ENCODE peak calls at places on chromosomes 1 and 21, in ten cellular contexts. F, N, R, U, A, J, Q, B, M and E are unnamed samples.

GRCh38 chr1:23756676-23757075 is 13.4 kb downstream of the ELOA start:
- DNase-seq in F (no peak), N (no peak), R (no peak), U (peak), A (no peak), J (no peak), Q (no peak), B (no peak), M (no peak), E (no peak)

GRCh38 chr1:198560093-198560638 is 19.7 kb upstream of the ATP6V1G3 start:
- DNase-seq in F (peak), N (no peak), R (no peak), U (peak), A (no peak), J (no peak), Q (no peak), B (no peak), M (peak), E (no peak)

GRCh38 chr1:44707959-44708831 is 22.8 kb downstream of the RNU5D-1 start:
- DNase-seq in F (no peak), N (no peak), R (no peak), U (peak), A (no peak), J (peak), Q (no peak), B (peak), M (no peak), E (no peak)

GRCh38 chr1:72830606-72831390 is 548.5 kb upstream of the NEGR1 start:
- DNase-seq in F (no peak), N (no peak), R (no peak), U (peak), A (no peak), J (no peak), Q (no peak), B (no peak), M (no peak), E (no peak)

GRCh38 chr1:57269621-57270235 is 154.1 kb downstream of the DAB1 start:
- DNase-seq in F (no peak), N (no peak), R (no peak), U (no peak), A (no peak), J (no peak), Q (no peak), B (no peak), M (no peak), E (no peak)

GRCh38 chr1:206923009-206923960 is 1.5 kb upstream of the FCMR start:
- DNase-seq in F (no peak), N (no peak), R (no peak), U (no peak), A (peak), J (no peak), Q (peak), B (no peak), M (no peak), E (no peak)

GRCh38 chr1:47434051-47434842 is 3.6 kb upstream of the FOXD2 start:
- DNase-seq in F (no peak), N (peak), R (no peak), U (no peak), A (no peak), J (no peak), Q (peak), B (no peak), M (no peak), E (no peak)

GRCh38 chr1:58718435-58718834 is 18.6 kb upstream of the MYSM1 start:
- DNase-seq in F (no peak), N (no peak), R (no peak), U (no peak), A (no peak), J (no peak), Q (no peak), B (no peak), M (no peak), E (no peak)

GRCh38 chr1:65953170-65953569 is 160.5 kb downstream of the PDE4B start:
- DNase-seq in F (no peak), N (no peak), R (no peak), U (no peak), A (no peak), J (no peak), Q (no peak), B (no peak), M (no peak), E (no peak)

GRCh38 chr1:110361856-110362255 is 22.7 kb downstream of the RBM15 start:
- DNase-seq in F (no peak), N (no peak), R (no peak), U (no peak), A (no peak), J (no peak), Q (no peak), B (no peak), M (no peak), E (no peak)

GRCh38 chr21:44771896-44772525 is 29.6 kb downstream of the UBE2G2 start:
- DNase-seq in F (no peak), N (no peak), R (no peak), U (no peak), A (no peak), J (no peak), Q (no peak), B (no peak), M (no peak), E (no peak)

GRCh38 chr1:221045842-221046831 is 166.9 kb downstream of the HLX start:
- DNase-seq in F (no peak), N (no peak), R (no peak), U (peak), A (no peak), J (peak), Q (no peak), B (no peak), M (no peak), E (no peak)

GRCh38 chr1:151510957-151511635 is at the start of gene CGN:
- DNase-seq in F (peak), N (peak), R (peak), U (peak), A (peak), J (peak), Q (peak), B (peak), M (peak), E (peak)

GRCh38 chr1:107529511-107530149 is 388.8 kb downstream of the NTNG1 start:
- DNase-seq in F (peak), N (no peak), R (peak), U (peak), A (no peak), J (peak), Q (no peak), B (peak), M (peak), E (no peak)

GRCh38 chr21:41360072-41360821 is 1.6 kb upstream of the MX2 start:
- DNase-seq in F (peak), N (peak), R (no peak), U (no peak), A (no peak), J (no peak), Q (peak), B (no peak), M (peak), E (no peak)

GRCh38 chr21:33478858-33479678 is 706 bp downstream of the TMEM50B start:
- DNase-seq in F (no peak), N (no peak), R (peak), U (no peak), A (peak), J (peak), Q (no peak), B (no peak), M (peak), E (no peak)

GRCh38 chr1:240666548-240667198 is 54.7 kb upstream of the GREM2 start:
- DNase-seq in F (no peak), N (no peak), R (no peak), U (no peak), A (peak), J (no peak), Q (no peak), B (no peak), M (no peak), E (no peak)

GRCh38 chr1:228048120-228048519 is 34.4 kb upstream of the ARF1 start:
- DNase-seq in F (no peak), N (no peak), R (no peak), U (no peak), A (no peak), J (no peak), Q (no peak), B (no peak), M (no peak), E (no peak)

GRCh38 chr1:234842726-234843641 is 233.0 kb upstream of the IRF2BP2 start:
- DNase-seq in F (peak), N (peak), R (no peak), U (no peak), A (peak), J (no peak), Q (no peak), B (no peak), M (no peak), E (no peak)

GRCh38 chr1:33015216-33015615 is 21.5 kb downstream of the AK2 start:
- DNase-seq in F (no peak), N (no peak), R (no peak), U (no peak), A (no peak), J (no peak), Q (no peak), B (no peak), M (no peak), E (no peak)

GRCh38 chr1:243341074-243341473 is 85.2 kb downstream of the SDCCAG8 start:
- DNase-seq in F (no peak), N (no peak), R (no peak), U (no peak), A (no peak), J (no peak), Q (no peak), B (no peak), M (no peak), E (no peak)

GRCh38 chr1:84027368-84027767 is 28.4 kb upstream of the TTLL7 start:
- DNase-seq in F (no peak), N (no peak), R (no peak), U (no peak), A (no peak), J (no peak), Q (no peak), B (no peak), M (no peak), E (no peak)

GRCh38 chr21:46401186-46401910 is 57.3 kb upstream of the DIP2A start:
- DNase-seq in F (no peak), N (no peak), R (no peak), U (no peak), A (no peak), J (no peak), Q (peak), B (no peak), M (no peak), E (no peak)

GRCh38 chr1:203038217-203038741 is 12.0 kb downstream of the PPFIA4 start:
- DNase-seq in F (no peak), N (peak), R (peak), U (peak), A (no peak), J (no peak), Q (peak), B (peak), M (no peak), E (peak)

GRCh38 chr1:90725961-90726715 is 9.0 kb upstream of the BARHL2 start:
- DNase-seq in F (no peak), N (no peak), R (no peak), U (no peak), A (no peak), J (no peak), Q (no peak), B (no peak), M (no peak), E (no peak)

GRCh38 chr1:47555841-47556616 is 118.2 kb downstream of the FOXD2 start:
- DNase-seq in F (no peak), N (no peak), R (no peak), U (no peak), A (no peak), J (no peak), Q (no peak), B (no peak), M (no peak), E (no peak)

GRCh38 chr1:51638350-51638749 is 21.5 kb downstream of the OSBPL9 start:
- DNase-seq in F (no peak), N (no peak), R (no peak), U (no peak), A (no peak), J (no peak), Q (no peak), B (no peak), M (no peak), E (no peak)

GRCh38 chr1:156886583-156887302 is 6.8 kb upstream of the PEAR1 start:
- DNase-seq in F (no peak), N (no peak), R (no peak), U (no peak), A (no peak), J (no peak), Q (no peak), B (no peak), M (no peak), E (no peak)